ENCODE peak calls at places on chromosomes 5 and 9, in five cellular contexts. U is mesendoderm, O is neuronal stem cell, S is H1, A is IMR-90. R is an unnamed sample.
A peak's percentile ranks its signal among the peaks of the same experiment; 100 is the strongest.

GRCh38 chr9:135816179-135816970 is 91.0 kb downstream of the CAMSAP1 start:
- DNase-seq in U (no peak), A (no peak), S (no peak), O (no peak), R (no peak)

GRCh38 chr5:137935190-137935589 is 45.9 kb downstream of the PKD2L2 start:
- DNase-seq in O (no peak), U (no peak), S (no peak), A (no peak), R (no peak)

GRCh38 chr5:144418719-144419118 is 248.0 kb downstream of the KCTD16 start:
- DNase-seq in S (no peak), U (no peak), A (no peak), O (no peak), R (no peak)

GRCh38 chr5:149060325-149060724 is 2.5 kb downstream of the SH3TC2 start:
- DNase-seq in A (peak; percentile 79), O (no peak), S (no peak), U (no peak), R (peak; percentile 78)

GRCh38 chr9:104856413-104856941 is 71.5 kb downstream of the ABCA1 start:
- DNase-seq in U (no peak), A (peak; percentile 38), O (no peak), S (no peak), R (no peak)

GRCh38 chr5:141868541-141868940 is 9.7 kb downstream of the PCDH1 start:
- DNase-seq in S (no peak), O (no peak), A (no peak), U (no peak), R (no peak)

GRCh38 chr5:175873090-175873454 is 1.7 kb downstream of the CPLX2 start:
- DNase-seq in O (no peak), U (peak; percentile 38), A (no peak), S (peak; percentile 92), R (no peak)

GRCh38 chr9:77770340-77770739 is 122.2 kb upstream of the GNA14 start:
- DNase-seq in O (no peak), A (no peak), S (no peak), U (no peak), R (no peak)

GRCh38 chr5:177605078-177605477 is 5.1 kb downstream of the B4GALT7 start:
- DNase-seq in U (no peak), O (no peak), S (no peak), A (no peak), R (no peak)

GRCh38 chr5:60495644-60496520 is 204.1 kb downstream of the DEPDC1B start:
- DNase-seq in O (no peak), S (no peak), U (no peak), A (no peak), R (no peak)

GRCh38 chr5:96492654-96493053 is 59.6 kb upstream of the PCSK1 start:
- DNase-seq in S (no peak), A (no peak), O (no peak), U (no peak), R (no peak)

GRCh38 chr9:105346273-105346672 is 101.6 kb upstream of the FSD1L start:
- DNase-seq in A (no peak), U (no peak), S (no peak), O (no peak), R (no peak)

GRCh38 chr9:82036101-82036500 is 47.5 kb downstream of the SPATA31D1 start:
- DNase-seq in U (no peak), O (no peak), S (no peak), A (no peak), R (no peak)

GRCh38 chr5:112737088-112737471 is 605 bp upstream of the APC start:
- DNase-seq in O (no peak), U (no peak), S (no peak), A (no peak), R (no peak)

GRCh38 chr5:1409386-1410110 is 35.7 kb downstream of the SLC6A3 start:
- DNase-seq in S (peak; percentile 78), A (peak; percentile 13), U (peak; percentile 63), O (peak; percentile 65), R (peak; percentile 11)

GRCh38 chr5:96327728-96328127 is 105.3 kb downstream of the PCSK1 start:
- DNase-seq in A (peak; percentile 40), S (no peak), O (no peak), U (no peak), R (no peak)

GRCh38 chr5:15719784-15720183 is 219.8 kb downstream of the FBXL7 start:
- DNase-seq in O (no peak), U (peak; percentile 51), A (no peak), S (no peak), R (peak; percentile 5)

GRCh38 chr5:40826778-40827478 is 8.1 kb downstream of the RPL37 start:
- DNase-seq in U (peak; percentile 34), A (no peak), O (no peak), S (no peak), R (no peak)

GRCh38 chr5:43193171-43193951 is 1.3 kb downstream of the NIM1K start:
- DNase-seq in O (peak; percentile 20), S (no peak), A (peak; percentile 94), U (peak; percentile 81), R (peak; percentile 96)

GRCh38 chr5:96017951-96018350 is 56.3 kb upstream of the ELL2 start:
- DNase-seq in A (peak; percentile 98), U (peak; percentile 22), O (no peak), S (no peak), R (peak; percentile 89)

GRCh38 chr5:65984098-65984885 is 57.9 kb downstream of the ERBIN start:
- DNase-seq in U (peak; percentile 34), O (no peak), S (no peak), A (no peak), R (no peak)

GRCh38 chr5:78543916-78544315 is 104.7 kb downstream of the LHFPL2 start:
- DNase-seq in A (no peak), S (no peak), O (no peak), U (no peak), R (peak; percentile 28)

GRCh38 chr5:98468188-98468869 is 305.1 kb upstream of the RGMB start:
- DNase-seq in O (no peak), S (no peak), A (peak; percentile 95), U (no peak), R (peak; percentile 70)

GRCh38 chr5:142106061-142106460 is 2.5 kb upstream of the NDFIP1 start:
- DNase-seq in U (no peak), A (no peak), S (no peak), O (no peak), R (no peak)

GRCh38 chr5:134541736-134542376 is 16.4 kb downstream of the JADE2 start:
- DNase-seq in S (peak; percentile 85), O (peak; percentile 85), A (peak; percentile 64), U (peak; percentile 85), R (peak; percentile 56)

GRCh38 chr5:120567066-120567465 is 103.0 kb downstream of the PRR16 start:
- DNase-seq in U (no peak), S (no peak), A (no peak), O (no peak), R (no peak)

GRCh38 chr5:851553-851952 is 767 bp upstream of the ZDHHC11 start:
- DNase-seq in U (no peak), O (no peak), S (no peak), A (no peak), R (no peak)

GRCh38 chr5:24742334-24742733 is 97.6 kb upstream of the CDH10 start:
- DNase-seq in A (no peak), U (peak; percentile 15), O (no peak), S (no peak), R (peak; percentile 21)

GRCh38 chr5:106397700-106398099 is 1273.0 kb downstream of the EFNA5 start:
- DNase-seq in S (no peak), U (peak; percentile 48), O (no peak), A (peak; percentile 98), R (peak; percentile 78)

GRCh38 chr5:16674750-16675149 is 58.0 kb upstream of the RETREG1 start:
- DNase-seq in S (no peak), U (no peak), A (no peak), O (no peak), R (no peak)

DNA sequence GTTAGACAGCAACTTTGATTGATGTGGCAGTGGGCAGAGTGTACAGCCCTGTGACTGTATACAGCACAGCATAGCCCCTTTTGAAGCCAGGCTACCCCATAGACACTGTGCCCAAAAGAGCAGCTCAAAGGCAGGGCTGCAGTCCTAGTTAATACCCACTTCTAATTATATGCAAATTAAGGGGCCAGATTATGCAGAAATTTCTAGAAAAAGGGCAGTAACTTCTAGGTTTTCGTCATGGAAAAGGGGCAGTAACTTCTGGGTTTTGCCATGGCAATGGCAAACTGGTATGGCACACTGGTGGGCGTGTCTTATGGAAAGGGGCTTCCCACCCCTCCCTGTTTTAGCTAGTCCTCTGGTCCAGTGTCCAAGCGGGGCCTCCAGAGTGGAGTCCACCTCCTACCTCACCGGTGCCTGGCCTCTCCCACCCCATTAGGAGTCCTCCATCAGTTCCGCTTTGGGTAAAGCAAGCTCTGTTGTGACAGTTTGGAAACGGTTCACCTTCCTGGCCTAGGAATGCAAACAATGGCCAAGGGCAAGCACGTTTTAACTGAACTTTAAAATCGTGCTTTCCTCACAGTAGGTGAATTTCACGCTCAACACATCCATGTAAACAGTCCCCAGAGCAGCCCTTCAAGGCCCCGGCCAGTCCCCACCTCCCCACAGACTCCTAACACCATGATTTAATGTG is 5.6 kb downstream of the ADAMTS13 start:
- DNase-seq in U (peak; percentile 30), A (no peak), S (no peak), O (no peak), R (no peak)
- H3K4me3 ChIP-seq in U (peak overlapping the region; percentile 16), A (no peak overlapping the region), S (peak overlapping the region; percentile 41), O (peak overlapping the region; percentile 33), R (no peak overlapping the region)

GRCh38 chr5:115181757-115182156 is 12.0 kb upstream of the TRIM36 start:
- DNase-seq in O (no peak), U (no peak), A (no peak), S (no peak), R (no peak)

GRCh38 chr5:115179068-115179958 is 9.6 kb upstream of the TRIM36 start:
- DNase-seq in O (peak; percentile 54), S (peak; percentile 69), U (peak; percentile 45), A (no peak), R (peak; percentile 24)

GRCh38 chr5:115184780-115185179 is 15.1 kb upstream of the TRIM36 start:
- DNase-seq in S (no peak), O (no peak), U (no peak), A (peak; percentile 9), R (peak; percentile 6)

GRCh38 chr5:115179959-115180709 is 10.4 kb upstream of the TRIM36 start:
- DNase-seq in S (peak; percentile 80), A (peak; percentile 4), O (peak; percentile 78), U (peak; percentile 62), R (peak; percentile 27)
- H2BK15ac ChIP-seq in S (no peak overlapping the region), A (no peak overlapping the region), O (no peak overlapping the region), U (no peak overlapping the region), R (peak overlapping the region; percentile 33)

GRCh38 chr9:37977851-37978250 is 73.9 kb upstream of the SLC25A51 start:
- DNase-seq in U (no peak), S (no peak), O (no peak), A (no peak), R (peak; percentile 63)
- H3K18ac ChIP-seq in U (no peak overlapping the region), S (no peak overlapping the region), O (no peak overlapping the region), A (peak overlapping the region; percentile 4), R (no peak overlapping the region)

DNA sequence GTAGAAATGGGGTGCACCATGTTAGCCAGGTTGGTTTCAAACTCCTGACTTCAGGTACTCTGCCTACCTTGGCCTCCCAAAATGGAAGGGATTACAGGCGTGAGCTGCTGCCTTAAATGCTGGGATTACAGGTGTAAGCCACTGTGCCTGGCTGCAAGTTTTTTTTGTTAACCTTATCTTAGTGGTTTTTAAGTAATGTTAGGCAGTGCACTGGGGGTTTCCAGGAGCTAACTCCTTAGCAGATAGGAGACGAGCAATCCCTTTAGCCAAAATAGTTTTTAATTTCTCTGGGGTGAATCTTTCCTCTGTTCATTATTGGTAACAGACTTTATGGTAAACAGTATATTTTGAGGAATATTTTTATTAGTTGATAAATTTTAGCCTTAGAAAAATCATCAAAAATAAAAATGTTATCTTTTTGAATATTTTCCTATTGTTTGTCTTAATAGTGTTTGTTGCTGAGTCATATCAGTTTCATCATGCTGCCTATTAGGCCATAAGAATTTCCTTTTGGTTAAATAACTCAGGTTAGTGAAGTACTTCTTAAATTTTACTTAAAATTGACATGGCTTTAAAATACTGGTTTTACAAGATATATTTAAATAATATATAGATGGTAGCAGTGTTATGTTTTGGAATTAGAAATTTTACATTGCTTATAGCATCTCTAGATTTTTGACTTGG is 37.9 kb downstream of the LMNB1 start:
- DNase-seq in U (no peak), A (peak; percentile 65), O (no peak), S (no peak), R (peak; percentile 39)
- H3K4me3 ChIP-seq in U (no peak overlapping the region), A (no peak overlapping the region), O (no peak overlapping the region), S (no peak overlapping the region), R (no peak overlapping the region)